ENCODE peak calls at places on chromosomes 11 and 22, in four cellular contexts. O is HepG2, L is GM12878, B is H1. W is an unnamed sample.

GRCh38 chr11:8906629-8907028 is 4.4 kb upstream of the AKIP1 start:
- DNase-seq in B (no peak), L (no peak), O (no peak), W (no peak)

GRCh38 chr11:74257934-74258553 is 53.4 kb downstream of the P4HA3 start:
- DNase-seq in O (no peak), B (no peak), L (no peak), W (no peak)

GRCh38 chr11:28228196-28228595 is 120.0 kb downstream of the METTL15 start:
- DNase-seq in O (no peak), B (no peak), L (no peak), W (no peak)

GRCh38 chr22:47029244-47030001 is 267.0 kb downstream of the TBC1D22A start:
- DNase-seq in B (no peak), O (no peak), L (no peak), W (no peak)

GRCh38 chr11:124738713-124739478 is 846 bp upstream of the NRGN start:
- DNase-seq in B (no peak), L (no peak), O (no peak), W (no peak)

GRCh38 chr11:126992804-126993111 is 7.8 kb downstream of the KIRREL3 start:
- DNase-seq in O (no peak), B (no peak), L (no peak), W (no peak)

GRCh38 chr11:100890779-100891178 is 203.7 kb downstream of the ARHGAP42 start:
- DNase-seq in O (no peak), L (no peak), B (no peak), W (no peak)

GRCh38 chr22:30325065-30325720 is 1.5 kb downstream of the TBC1D10A start:
- DNase-seq in L (no peak), B (no peak), O (no peak), W (peak)

GRCh38 chr11:55914482-55914881 is at the start of gene OR5W2:
- DNase-seq in O (no peak), L (no peak), B (no peak), W (no peak)

GRCh38 chr11:55172734-55173415 is 89.1 kb upstream of the TRIM48 start:
- DNase-seq in O (no peak), B (no peak), L (no peak), W (no peak)

GRCh38 chr11:2077061-2077802 is 62.0 kb downstream of the IGF2 start:
- DNase-seq in B (no peak), L (no peak), O (peak), W (no peak)

DNA sequence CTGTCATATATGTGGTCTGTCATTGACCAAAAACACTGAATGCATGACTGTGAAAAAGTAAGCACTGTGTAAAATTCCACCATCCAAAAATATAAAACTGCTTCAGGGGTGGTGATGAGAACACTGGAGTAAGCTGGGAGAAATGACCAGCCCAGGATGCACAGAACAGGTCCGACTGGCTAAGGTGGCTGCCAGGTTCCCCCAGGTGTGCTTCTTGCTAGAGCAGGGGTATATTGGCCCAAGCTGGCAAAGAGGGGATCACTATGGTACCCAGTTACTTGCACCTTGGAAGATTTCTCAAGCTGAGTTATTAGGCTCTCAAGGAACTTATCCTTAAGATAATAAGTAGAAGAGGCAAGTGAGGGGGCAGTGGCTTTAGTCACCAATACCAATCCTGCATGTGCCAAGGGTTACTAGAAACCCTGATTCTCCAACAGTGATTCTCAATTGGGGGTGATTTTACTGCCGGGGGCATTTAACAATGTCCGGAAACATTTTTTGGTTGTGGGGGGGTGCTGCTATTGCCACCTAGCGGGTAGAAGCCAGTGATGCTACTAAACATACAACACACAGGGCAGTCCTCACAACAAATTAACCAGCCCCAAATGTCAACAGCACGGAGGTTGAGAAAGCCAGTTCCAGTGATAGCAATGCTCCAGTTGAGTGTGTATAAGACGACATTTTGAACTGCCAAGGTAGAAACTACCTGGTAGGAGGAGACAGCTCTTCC is 15.7 kb downstream of the SNU13 start:
- DNase-seq in L (no peak), O (no peak), B (no peak), W (peak)
- TF ChIP-seq BRCA1 in L (no peak), O (no peak), B (no peak), W (no peak)

GRCh38 chr11:34866375-34866774 is 49.8 kb downstream of the APIP start:
- DNase-seq in O (no peak), L (no peak), B (no peak), W (no peak)

GRCh38 chr11:34865261-34865660 is 50.9 kb downstream of the APIP start:
- DNase-seq in B (no peak), O (no peak), L (no peak), W (no peak)

GRCh38 chr11:34874202-34874601 is 42.0 kb downstream of the APIP start:
- DNase-seq in O (no peak), B (no peak), L (no peak), W (no peak)

GRCh38 chr11:34869425-34869824 is 46.8 kb downstream of the APIP start:
- DNase-seq in L (no peak), B (no peak), O (peak), W (peak)

GRCh38 chr11:34870548-34871209 is 45.5 kb downstream of the APIP start:
- DNase-seq in B (no peak), O (no peak), L (no peak), W (no peak)
- H3K4me2 ChIP-seq in B (no peak), O (no peak), L (no peak), W (no peak)

GRCh38 chr11:72208281-72208680 is 8.3 kb upstream of the FOLR2 start:
- DNase-seq in L (no peak), B (no peak), O (no peak), W (no peak)
- TF ChIP-seq BRCA1 in L (no peak), B (no peak), O (no peak), W (no peak)

GRCh38 chr11:122601131-122602125 is 54.1 kb upstream of the UBASH3B start:
- DNase-seq in B (no peak), L (no peak), O (peak), W (no peak)
- H3K4me2 ChIP-seq in B (no peak), L (no peak), O (peak), W (no peak)

DNA sequence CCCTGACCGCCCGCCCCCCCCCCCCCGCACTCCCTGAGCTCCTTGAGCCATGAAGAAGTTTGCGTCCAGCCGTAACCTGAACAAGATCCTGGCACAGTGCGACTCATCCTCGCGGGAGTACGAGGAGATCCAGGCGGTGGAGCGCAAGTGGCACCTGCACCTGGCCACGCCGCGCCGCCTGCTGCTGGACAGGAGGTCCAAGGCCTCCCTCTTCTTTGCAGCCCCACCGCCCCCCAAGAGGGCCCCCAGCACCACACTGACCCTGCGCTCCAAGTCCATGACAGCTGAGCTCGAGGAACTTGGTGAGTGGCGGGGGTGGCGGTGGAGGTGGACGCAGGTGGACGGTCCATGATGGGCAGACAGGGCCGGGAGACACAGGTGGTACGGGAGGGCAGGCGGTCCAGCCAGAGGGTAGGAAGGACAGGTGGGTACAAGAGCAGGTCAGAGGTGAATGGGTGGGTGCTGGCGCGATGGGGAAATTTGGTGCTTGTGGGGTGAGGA is 32.1 kb upstream of the ACR start:
- DNase-seq in L (no peak), O (no peak), B (no peak), W (no peak)
- TF ChIP-seq BRCA1 in L (no peak), O (no peak), B (no peak), W (no peak)

GRCh38 chr11:128860571-128861361 is 6.3 kb downstream of the KCNJ1 start:
- DNase-seq in O (no peak), B (no peak), L (no peak), W (no peak)
- H3K4me2 ChIP-seq in O (no peak), B (no peak), L (no peak), W (no peak)

GRCh38 chr11:36791957-36792356 is 193.9 kb upstream of the RAG2 start:
- DNase-seq in L (no peak), B (no peak), O (no peak), W (no peak)

GRCh38 chr11:36793542-36793926 is 195.5 kb upstream of the RAG2 start:
- DNase-seq in O (no peak), L (no peak), B (no peak), W (no peak)

GRCh38 chr11:36790450-36790849 is 192.4 kb upstream of the RAG2 start:
- DNase-seq in B (no peak), O (no peak), L (no peak), W (no peak)

DNA sequence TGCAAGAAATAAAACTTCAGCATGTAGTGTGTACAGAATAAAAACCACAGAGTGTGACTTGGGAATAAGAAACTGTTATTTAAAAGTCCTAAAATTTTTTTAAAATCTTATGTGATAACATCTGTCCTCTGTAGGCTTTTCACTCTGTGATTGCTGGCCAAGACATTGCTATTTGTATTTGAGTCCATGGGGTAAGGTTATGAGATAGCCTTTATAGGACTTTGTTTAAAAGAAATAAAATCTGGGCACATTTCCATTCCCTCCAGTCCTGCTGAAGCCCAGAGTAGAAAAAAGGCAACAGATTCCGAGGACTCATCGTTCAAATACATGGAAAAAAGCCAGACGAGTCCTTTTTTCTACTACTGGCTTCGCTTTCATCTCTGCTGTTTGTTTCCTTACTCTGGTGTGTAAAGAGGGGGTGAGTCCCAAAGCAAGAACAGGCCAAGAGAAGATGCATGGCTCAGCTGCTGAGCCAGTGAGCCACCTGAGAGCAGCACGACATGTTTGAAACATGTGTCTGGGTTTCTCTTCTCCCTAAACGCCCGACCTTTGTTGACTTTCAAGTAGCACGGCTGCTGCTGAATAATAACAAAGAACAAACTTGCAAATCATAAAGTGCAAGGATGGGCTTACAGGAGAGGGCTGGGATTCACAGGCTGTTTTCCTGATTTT is 195.0 kb upstream of the RAG2 start:
- DNase-seq in L (no peak), O (no peak), B (no peak), W (no peak)
- TF ChIP-seq BRCA1 in L (no peak), O (no peak), B (no peak), W (no peak)

W was measured in K562.